ENCODE peak calls at places on chromosomes 11 and 22, in four cellular contexts. G, L, D and Z are unnamed samples.

GRCh38 chr11:26951849-26952515 is 41.9 kb upstream of the FIBIN start:
- DNase-seq in L (no peak), G (no peak), D (peak; percentile 4), Z (no peak)

GRCh38 chr11:74675761-74676160 is 55.5 kb downstream of the CHRDL2 start:
- DNase-seq in D (no peak), L (no peak), G (no peak), Z (no peak)

GRCh38 chr11:69874984-69875673 is 55.9 kb upstream of the FGF3 start:
- DNase-seq in G (no peak), D (no peak), L (no peak), Z (no peak)

GRCh38 chr11:130120045-130120444 is 39.5 kb upstream of the ST14 start:
- DNase-seq in G (no peak), D (no peak), L (no peak), Z (no peak)

GRCh38 chr22:36536717-36537116 is 7.8 kb upstream of the EIF3D start:
- DNase-seq in G (no peak), L (no peak), D (no peak), Z (no peak)

GRCh38 chr11:62707277-62707771 is at the start of the genes BSCL2 and GNG3:
- DNase-seq in G (no peak), D (peak; percentile 88), L (no peak), Z (no peak)

GRCh38 chr11:45076761-45077160 is 69.7 kb upstream of the PRDM11 start:
- DNase-seq in G (no peak), D (no peak), L (no peak), Z (no peak)

GRCh38 chr11:84947970-84948600 is 679.1 kb downstream of the DLG2 start:
- DNase-seq in G (peak; percentile 22), L (peak; percentile 21), D (no peak), Z (no peak)

GRCh38 chr22:19679476-19680099 is 34.7 kb upstream of the SEPTIN5 start:
- DNase-seq in G (no peak), L (no peak), D (peak; percentile 51), Z (no peak)

GRCh38 chr11:134332189-134332631 is 422 bp downstream of the GLB1L2 start:
- DNase-seq in D (peak; percentile 34), G (no peak), L (no peak), Z (no peak)

GRCh38 chr11:122020902-122021301 is 95.1 kb downstream of the BLID start:
- DNase-seq in G (peak; percentile 54), D (peak; percentile 42), L (peak; percentile 42), Z (no peak)

GRCh38 chr11:46237248-46238077 is 40.0 kb upstream of the CREB3L1 start:
- DNase-seq in G (peak; percentile 95), D (peak; percentile 29), L (peak; percentile 94), Z (peak; percentile 51)

GRCh38 chr11:25298450-25298849 is 801.6 kb downstream of the LUZP2 start:
- DNase-seq in G (no peak), D (no peak), L (no peak), Z (no peak)

GRCh38 chr11:99803501-99803900 is 782.8 kb downstream of the CNTN5 start:
- DNase-seq in G (no peak), L (no peak), D (no peak), Z (no peak)

GRCh38 chr22:49904040-49904369 is 14.2 kb downstream of the ALG12 start:
- DNase-seq in L (no peak), D (no peak), G (no peak), Z (no peak)

GRCh38 chr11:77761481-77761880 is 59.0 kb downstream of the RSF1 start:
- DNase-seq in D (no peak), G (no peak), L (no peak), Z (no peak)

GRCh38 chr11:68832476-68833176 is 9.1 kb downstream of the CPT1A start:
- DNase-seq in G (no peak), L (no peak), D (no peak), Z (no peak)

GRCh38 chr11:70141490-70142014 is 61.5 kb upstream of the FADD start:
- DNase-seq in G (no peak), L (no peak), D (peak; percentile 40), Z (no peak)

GRCh38 chr22:22038178-22038880 is 55.7 kb upstream of the TOP3B start:
- DNase-seq in G (no peak), L (no peak), D (no peak), Z (no peak)

GRCh38 chr11:82718307-82718706 is 15.4 kb downstream of the FAM181B start:
- DNase-seq in G (peak; percentile 63), D (peak; percentile 45), L (peak; percentile 49), Z (no peak)

GRCh38 chr22:17921871-17922821 is 102.2 kb downstream of the MICAL3 start:
- DNase-seq in L (no peak), D (no peak), G (no peak), Z (no peak)

GRCh38 chr11:100557830-100558611 is 129.1 kb upstream of the ARHGAP42 start:
- DNase-seq in L (peak; percentile 62), D (no peak), G (no peak), Z (no peak)

GRCh38 chr11:76181371-76181770 is 24.9 kb downstream of the WNT11 start:
- DNase-seq in D (no peak), L (no peak), G (no peak), Z (no peak)

GRCh38 chr11:47233989-47234668 is 14.5 kb downstream of the ACP2 start:
- DNase-seq in G (peak; percentile 91), L (peak; percentile 79), D (peak; percentile 29), Z (no peak)

GRCh38 chr11:120316880-120317688 is 8.0 kb upstream of the TLCD5 start:
- DNase-seq in D (no peak), L (peak; percentile 74), G (peak; percentile 68), Z (no peak)

GRCh38 chr11:26017322-26017860 is 314.5 kb upstream of the ANO3 start:
- DNase-seq in D (no peak), G (no peak), L (no peak), Z (no peak)

GRCh38 chr11:31959711-31960110 is 131.2 kb upstream of the RCN1 start:
- DNase-seq in G (peak; percentile 19), L (peak; percentile 37), D (no peak), Z (no peak)

GRCh38 chr11:10019906-10020682 is 273.9 kb downstream of the SBF2 start:
- DNase-seq in L (no peak), D (no peak), G (no peak), Z (no peak)

GRCh38 chr11:128379587-128380279 is 207.6 kb downstream of the ETS1 start:
- DNase-seq in L (no peak), D (peak; percentile 24), G (no peak), Z (no peak)

GRCh38 chr11:4084406-4084805 is 10.2 kb upstream of the RRM1 start:
- DNase-seq in L (no peak), D (no peak), G (no peak), Z (no peak)

GRCh38 chr22:24589518-24590030 is 3.3 kb downstream of the LRRC75B start:
- DNase-seq in D (no peak), G (no peak), L (no peak), Z (no peak)

GRCh38 chr11:107453594-107454286 is 3.9 kb downstream of the CWF19L2 start:
- DNase-seq in G (no peak), D (no peak), L (no peak), Z (no peak)

GRCh38 chr11:116829525-116830183 is at the start of gene APOC3:
- DNase-seq in G (peak; percentile 75), D (peak; percentile 34), L (peak; percentile 49), Z (no peak)

GRCh38 chr11:827861-828167 is at the start of gene CRACR2B:
- DNase-seq in L (no peak), G (no peak), D (no peak), Z (no peak)

GRCh38 chr11:18578975-18579598 is 9.4 kb downstream of the UEVLD start:
- DNase-seq in D (no peak), L (no peak), G (no peak), Z (no peak)
- TF ChIP-seq CTCF in D (no peak), L (no peak), G (no peak), Z (no peak)

DNA sequence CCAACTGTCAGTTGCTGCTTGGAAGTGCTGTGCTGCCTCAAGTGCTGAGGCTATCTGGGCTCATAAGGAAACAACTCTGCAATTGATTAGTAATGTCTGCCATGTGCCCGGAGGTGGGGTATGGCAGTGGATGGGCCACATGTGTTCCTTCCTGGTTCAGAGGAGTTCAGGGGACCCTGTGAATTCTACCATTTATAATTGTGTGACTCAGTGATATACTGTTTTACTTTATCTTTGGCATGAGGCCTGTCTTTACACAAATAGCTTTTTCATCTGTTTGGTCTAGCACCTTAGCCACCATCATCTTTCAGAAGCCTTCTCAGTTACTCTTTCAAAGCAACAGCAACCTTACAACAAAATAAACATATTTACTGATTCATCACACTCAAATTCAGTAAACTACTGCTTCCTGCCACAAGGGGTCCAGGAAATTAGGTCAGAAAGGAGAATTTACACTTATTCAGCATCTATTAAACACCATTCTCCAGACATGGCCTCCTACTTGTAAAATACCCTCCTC is 20.9 kb downstream of the DKK3 start:
- DNase-seq in G (peak; percentile 64), L (peak; percentile 54), D (no peak), Z (no peak)
- TF ChIP-seq CTCF in G (peak; percentile 52), L (peak; percentile 51), D (no peak), Z (peak; percentile 35)

GRCh38 chr22:27747396-27748256 is 53.9 kb downstream of the MN1 start:
- DNase-seq in L (peak; percentile 31), G (peak; percentile 74), D (no peak), Z (no peak)
- TF ChIP-seq CTCF in L (peak; percentile 33), G (peak; percentile 52), D (peak; percentile 36), Z (peak; percentile 37)

DNA sequence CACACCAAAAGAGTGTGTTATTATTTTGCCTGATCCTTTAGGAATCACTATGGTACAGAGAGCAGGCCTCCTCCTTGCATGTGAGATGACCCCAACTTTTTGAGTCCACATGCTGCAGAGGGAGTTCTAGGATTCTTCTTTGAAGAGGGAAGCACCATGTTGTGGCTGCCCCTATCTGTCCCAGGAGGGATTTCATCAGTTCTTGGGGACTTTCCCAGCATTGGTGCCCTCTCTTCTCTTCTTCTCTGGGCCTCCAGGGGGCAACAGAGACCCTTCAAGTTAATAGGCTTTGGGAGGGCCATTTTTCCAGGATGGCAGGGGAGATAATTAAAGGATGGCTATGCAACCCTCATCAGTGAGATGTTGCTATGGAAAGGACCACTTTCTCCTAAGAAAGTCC is 3.6 kb downstream of the MMP1 start:
- DNase-seq in D (peak; percentile 35), L (peak; percentile 41), G (peak; percentile 63), Z (no peak)
- TF ChIP-seq CTCF in D (peak; percentile 63), L (peak; percentile 56), G (peak; percentile 61), Z (peak; percentile 23)

DNA sequence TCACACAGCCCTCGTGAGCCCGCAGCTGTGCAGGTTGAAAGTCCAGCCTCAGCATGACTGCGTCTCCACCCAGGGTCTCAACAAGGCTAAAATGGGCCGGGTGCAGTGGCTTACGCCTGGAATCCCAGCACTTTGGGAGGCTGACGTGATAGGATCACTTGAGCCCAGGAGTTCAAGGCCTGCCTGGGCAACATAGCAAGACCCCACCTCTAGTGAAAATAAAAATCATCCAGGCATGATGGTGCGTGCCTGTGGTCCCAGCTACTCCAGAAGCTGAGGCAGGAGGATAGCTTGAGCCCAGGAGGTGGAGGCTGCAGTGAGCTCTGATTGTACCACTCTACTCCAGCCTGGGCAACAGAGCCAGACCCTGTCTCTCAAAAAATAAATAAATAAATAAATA is 100.8 kb upstream of the PRR5 start:
- DNase-seq in G (no peak), D (no peak), L (no peak), Z (no peak)
- TF ChIP-seq CTCF in G (no peak), D (no peak), L (no peak), Z (no peak)

GRCh38 chr11:5390210-5390609 is 6.6 kb downstream of the OR51M1 start:
- DNase-seq in G (no peak), D (no peak), L (no peak), Z (no peak)
- TF ChIP-seq CTCF in G (no peak), D (no peak), L (peak; percentile 2), Z (peak; percentile 4)